ENCODE peak calls at places on chromosome 14, in six cellular contexts. F is astrocyte, J is A549, Y is GM10248, K is PC-9, U is fibroblast of pulmonary artery. V is an unnamed sample.
A peak's percentile ranks its signal among the peaks of the same experiment; 100 is the strongest.

GRCh38 chr14:76701981-76702380 is 59.3 kb upstream of the VASH1 start:
- DNase-seq in F (no peak), J (no peak), Y (no peak), K (no peak), U (no peak), V (no peak)

GRCh38 chr14:68544150-68544892 is 248.5 kb downstream of the ZFP36L1 start:
- DNase-seq in F (peak; percentile 100), J (no peak), Y (no peak), K (no peak), U (peak; percentile 99), V (no peak)

GRCh38 chr14:95507174-95507573 is 9.3 kb downstream of the SYNE3 start:
- DNase-seq in F (peak; percentile 95), J (no peak), Y (no peak), K (peak; percentile 46), U (peak; percentile 96), V (no peak)

GRCh38 chr14:100148837-100149731 is 10.4 kb downstream of the DEGS2 start:
- DNase-seq in F (no peak), J (no peak), Y (no peak), K (no peak), U (no peak), V (no peak)

GRCh38 chr14:73364559-73364958 is 93.8 kb downstream of the NUMB start:
- DNase-seq in F (no peak), J (no peak), Y (no peak), K (no peak), U (no peak), V (no peak)

GRCh38 chr14:85580536-85581165 is 50.7 kb downstream of the FLRT2 start:
- DNase-seq in F (peak; percentile 45), J (no peak), Y (no peak), K (no peak), U (peak; percentile 62), V (no peak)

GRCh38 chr14:78424311-78424710 is 254.1 kb downstream of the NRXN3 start:
- DNase-seq in F (no peak), J (no peak), Y (no peak), K (no peak), U (no peak), V (no peak)

GRCh38 chr14:101595887-101596721 is 34.8 kb downstream of the DIO3 start:
- DNase-seq in F (no peak), J (no peak), Y (no peak), K (no peak), U (no peak), V (no peak)

GRCh38 chr14:35865611-35866010 is 39.5 kb downstream of the BRMS1L start:
- DNase-seq in F (no peak), J (no peak), Y (no peak), K (no peak), U (no peak), V (no peak)

GRCh38 chr14:29144598-29144997 is 378.0 kb downstream of the FOXG1 start:
- DNase-seq in F (peak; percentile 91), J (no peak), Y (no peak), K (no peak), U (peak; percentile 94), V (no peak)

GRCh38 chr14:99792551-99793212 is 531 bp upstream of the EML1 start:
- DNase-seq in F (peak; percentile 18), J (no peak), Y (no peak), K (no peak), U (peak; percentile 20), V (no peak)

GRCh38 chr14:58746261-58746660 is 108.5 kb downstream of the DACT1 start:
- DNase-seq in F (peak; percentile 92), J (peak; percentile 47), Y (no peak), K (no peak), U (peak; percentile 72), V (no peak)

GRCh38 chr14:92105845-92106094 is 612 bp downstream of the ATXN3 start:
- DNase-seq in F (peak; percentile 45), J (no peak), Y (peak; percentile 33), K (no peak), U (peak; percentile 68), V (no peak)

GRCh38 chr14:77593501-77593911 is 22.9 kb downstream of the SPTLC2 start:
- DNase-seq in F (peak; percentile 30), J (no peak), Y (peak; percentile 48), K (no peak), U (peak; percentile 29), V (peak; percentile 38)

GRCh38 chr14:44847910-44848309 is 113.8 kb downstream of the KLHL28 start:
- DNase-seq in F (peak; percentile 42), J (no peak), Y (no peak), K (no peak), U (peak; percentile 7), V (no peak)

GRCh38 chr14:104864267-104865068 is 600 bp upstream of the CEP170B start:
- DNase-seq in F (no peak), J (peak; percentile 37), Y (no peak), K (peak; percentile 92), U (no peak), V (no peak)

DNA sequence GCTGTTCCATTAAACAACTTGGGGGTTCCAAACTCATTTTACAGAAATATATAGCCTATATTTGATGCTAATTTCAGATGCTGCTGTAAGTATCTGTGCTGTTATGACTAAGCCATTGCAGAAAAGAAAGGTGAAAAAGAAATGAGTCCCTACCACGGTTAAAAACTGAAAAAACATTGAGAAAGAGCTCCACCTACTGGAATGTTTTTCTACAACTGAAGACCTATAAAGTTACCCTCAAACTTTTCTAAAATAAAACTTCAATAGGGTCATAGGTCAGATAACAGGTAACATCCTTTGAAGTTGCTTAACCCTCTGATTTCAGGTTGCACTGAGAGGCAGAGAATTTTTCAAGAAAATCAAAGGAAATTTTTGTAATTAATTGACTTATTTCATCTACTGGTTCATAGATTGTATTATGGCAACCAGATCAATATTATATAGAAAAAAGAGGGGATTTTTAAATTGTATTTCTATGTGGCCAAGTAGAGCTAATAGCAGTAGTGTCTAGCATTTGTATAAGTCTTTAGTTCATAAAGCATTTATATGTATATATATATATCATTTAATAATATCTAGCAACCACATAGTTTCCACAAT is 279.9 kb downstream of the RPS29 start:
- DNase-seq in F (peak; percentile 4), J (peak; percentile 5), Y (peak; percentile 18), K (no peak), U (peak; percentile 20), V (peak; percentile 10)
- TF ChIP-seq CTCF in F (peak; percentile 41), J (peak; percentile 50), Y (peak; percentile 41), K (peak; percentile 70), U (peak; percentile 46), V (peak; percentile 21)

DNA sequence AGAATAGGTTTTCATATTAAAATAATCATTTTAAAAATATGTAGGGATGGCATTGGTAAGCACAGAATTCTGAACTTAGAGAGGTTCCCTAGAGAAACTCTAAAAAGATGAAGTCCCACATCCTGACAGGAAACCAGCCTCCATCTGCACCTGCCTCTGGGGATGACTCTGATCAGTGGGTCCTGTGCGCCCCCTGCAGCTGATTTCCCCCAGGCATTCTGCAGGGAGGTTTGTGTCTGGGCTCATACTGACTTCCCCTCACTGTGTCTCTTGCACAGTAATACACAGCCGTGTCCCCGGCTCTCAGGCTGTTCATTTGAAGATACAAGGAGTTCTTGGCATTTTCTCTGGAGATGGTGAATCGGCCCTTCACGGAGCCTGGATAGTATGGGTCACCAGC is 602.9 kb downstream of the TMEM121 start:
- DNase-seq in F (no peak), J (no peak), Y (no peak), K (no peak), U (no peak), V (no peak)
- TF ChIP-seq CTCF in F (no peak), J (no peak), Y (peak; percentile 13), K (no peak), U (no peak), V (no peak)

DNA sequence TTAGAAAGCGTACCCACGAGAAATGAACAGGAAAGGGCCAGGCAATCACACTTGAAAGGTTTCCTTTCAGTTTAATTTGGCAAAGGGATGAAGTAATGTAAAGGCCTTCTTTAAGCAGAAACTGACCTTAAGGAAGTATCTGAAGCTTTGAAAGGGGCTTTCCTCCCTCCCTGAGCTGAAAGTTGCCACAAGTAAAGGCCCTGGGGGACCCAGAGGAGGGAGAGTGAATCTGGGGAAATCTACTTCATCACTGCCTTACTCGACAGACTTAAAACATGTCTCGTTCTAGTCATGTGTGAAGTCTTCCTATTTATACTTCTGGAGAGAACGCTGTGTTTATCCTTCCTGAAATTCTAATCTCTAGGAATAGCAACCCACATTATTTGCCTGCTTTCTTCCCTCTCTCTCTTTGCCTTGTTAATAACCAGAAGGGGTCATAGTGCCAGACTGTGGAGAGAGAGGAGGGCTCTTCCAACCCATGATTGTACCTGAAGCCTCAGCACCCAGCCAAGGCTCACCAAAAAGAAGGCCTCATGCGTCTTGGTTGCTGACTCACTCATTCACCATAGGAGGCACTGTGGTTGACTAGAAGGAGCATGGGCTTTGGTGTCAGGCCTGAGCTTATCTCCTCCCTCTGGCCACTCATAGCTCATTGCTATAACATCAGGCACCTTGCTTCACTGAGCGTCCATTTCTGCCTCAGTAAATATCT is 10.2 kb upstream of the GPX2 start:
- DNase-seq in F (no peak), J (no peak), Y (peak; percentile 70), K (no peak), U (no peak), V (peak; percentile 67)
- TF ChIP-seq CTCF in F (no peak), J (no peak), Y (peak; percentile 17), K (peak; percentile 41), U (no peak), V (no peak)

DNA sequence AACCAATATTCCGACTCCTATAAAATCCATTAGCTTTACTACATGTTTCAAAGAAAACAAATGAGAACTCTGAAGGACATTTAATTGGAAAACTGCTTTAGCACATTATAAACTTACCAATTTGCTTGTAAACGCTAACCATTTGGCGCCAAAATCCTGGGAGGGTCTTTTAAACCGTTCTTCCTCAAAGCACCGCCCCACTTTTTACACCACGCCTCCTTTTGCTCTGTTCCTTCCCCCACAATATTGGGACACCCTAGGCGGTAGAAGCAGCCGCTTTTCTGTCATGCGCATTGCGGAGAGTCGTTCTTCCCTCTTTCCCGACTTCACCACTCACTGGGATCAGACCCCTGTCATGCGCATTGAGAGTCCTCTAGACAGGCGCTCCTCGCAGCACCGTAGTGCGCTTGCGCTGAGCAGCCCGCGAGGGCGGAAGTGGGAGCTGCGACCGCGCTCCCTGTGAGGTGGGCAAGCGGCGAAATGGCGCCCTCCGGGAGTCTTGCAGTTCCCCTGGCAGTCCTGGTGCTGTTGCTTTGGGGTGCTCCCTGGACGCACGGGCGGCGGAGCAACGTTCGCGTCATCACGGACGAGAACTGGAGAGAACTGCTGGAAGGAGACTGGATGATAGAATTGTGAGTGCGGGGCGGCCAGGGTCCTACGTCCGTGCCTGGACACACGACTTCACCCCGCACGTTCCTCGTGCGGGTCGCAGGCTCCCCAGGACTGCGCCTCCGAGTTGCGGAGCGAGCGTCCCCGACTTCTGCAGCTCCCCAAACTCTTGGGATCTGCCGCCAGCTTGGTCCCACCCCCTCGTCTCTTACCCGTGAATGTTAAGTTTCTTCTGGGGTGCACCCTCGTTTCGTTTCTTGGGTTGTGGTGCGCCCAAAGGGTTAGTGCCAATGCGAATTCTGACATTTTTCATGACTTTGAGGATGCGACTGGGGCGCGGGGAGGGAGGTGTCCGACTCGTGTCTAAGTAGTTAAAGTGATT is at the start of gene TMX1:
- DNase-seq in F (peak; percentile 95), J (peak; percentile 100), Y (peak; percentile 95), K (peak; percentile 94), U (peak; percentile 99), V (peak; percentile 89)
- TF ChIP-seq CTCF in F (no peak), J (no peak), Y (no peak), K (no peak), U (no peak), V (no peak)

DNA sequence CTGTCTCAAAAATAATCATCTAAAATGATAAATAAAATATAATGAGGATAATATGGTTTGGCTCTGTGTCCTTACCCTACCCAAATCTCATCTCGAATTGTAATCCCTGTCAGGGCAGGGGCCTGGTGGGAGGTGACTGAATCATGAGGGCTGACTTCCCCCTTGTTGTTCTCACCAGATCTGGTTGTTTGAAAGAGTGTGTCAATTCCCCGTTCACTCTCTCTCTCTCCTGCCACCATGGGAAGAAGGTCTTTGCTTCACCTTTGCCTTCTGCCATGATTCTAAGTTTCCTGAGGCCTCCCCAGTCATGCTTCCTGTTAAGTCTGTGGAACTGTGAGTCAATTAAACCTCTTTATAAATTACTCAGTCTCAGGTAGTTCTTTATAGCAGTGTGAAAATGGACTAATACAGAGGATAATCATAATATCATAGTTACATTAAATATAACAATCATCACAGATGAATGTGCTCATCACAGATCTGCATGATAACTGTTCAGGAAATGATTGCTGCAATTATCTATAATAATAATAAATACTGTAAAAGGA is 12.6 kb downstream of the EFCAB11 start:
- DNase-seq in F (no peak), J (no peak), Y (no peak), K (no peak), U (no peak), V (no peak)
- TF ChIP-seq CTCF in F (no peak), J (no peak), Y (no peak), K (no peak), U (no peak), V (no peak)

V was measured in GM20000.